ENCODE peak calls at places on chromosomes 5 and 9, in five cellular contexts. W is K562, S is A549, O is HepG2, H is GM12878. X is an unnamed sample.

GRCh38 chr9:24464321-24464951 is 81.3 kb downstream of the IZUMO3 start:
- DNase-seq in H (no peak), S (no peak), W (no peak), O (no peak), X (peak; percentile 47)

GRCh38 chr9:95336281-95336680 is 18.8 kb upstream of the FANCC start:
- DNase-seq in W (no peak), S (peak; percentile 49), H (no peak), O (peak; percentile 30), X (no peak)

GRCh38 chr9:4596165-4596922 is 65.8 kb upstream of the PLPP6 start:
- DNase-seq in S (no peak), O (no peak), H (peak; percentile 5), W (no peak), X (no peak)

GRCh38 chr9:26947736-26948135 is 694 bp upstream of the PLAA start:
- DNase-seq in O (no peak), H (no peak), S (no peak), W (no peak), X (no peak)

GRCh38 chr5:180346358-180346757 is 6.8 kb downstream of the GFPT2 start:
- DNase-seq in O (no peak), W (no peak), S (no peak), H (no peak), X (no peak)

GRCh38 chr5:56003179-56003578 is 8.4 kb upstream of the IL6ST start:
- DNase-seq in O (peak; percentile 90), W (no peak), H (no peak), S (peak; percentile 92), X (no peak)

GRCh38 chr5:110087829-110088228 is 398.1 kb downstream of the MAN2A1 start:
- DNase-seq in W (no peak), S (no peak), H (no peak), O (peak; percentile 38), X (no peak)

GRCh38 chr5:113487411-113487778 is 858 bp downstream of the MCC start:
- DNase-seq in H (no peak), W (no peak), S (peak; percentile 3), O (no peak), X (no peak)

GRCh38 chr9:2321523-2322148 is 300.0 kb upstream of the VLDLR start:
- DNase-seq in O (no peak), S (no peak), W (no peak), H (no peak), X (no peak)

GRCh38 chr5:148976569-148977321 is 86.1 kb downstream of the SH3TC2 start:
- DNase-seq in S (no peak), H (no peak), O (no peak), W (no peak), X (no peak)

GRCh38 chr5:37663538-37663937 is 176.3 kb downstream of the GDNF start:
- DNase-seq in W (no peak), H (no peak), O (no peak), S (no peak), X (no peak)

GRCh38 chr9:134214766-134215394 is 50.5 kb upstream of the RNU6ATAC start:
- DNase-seq in S (no peak), W (no peak), H (no peak), O (peak; percentile 19), X (no peak)

GRCh38 chr9:26524225-26524624 is 368.4 kb downstream of the CAAP1 start:
- DNase-seq in S (no peak), O (no peak), H (no peak), W (no peak), X (no peak)

GRCh38 chr9:95363051-95363841 is 45.7 kb upstream of the FANCC start:
- DNase-seq in H (no peak), O (no peak), W (no peak), S (no peak), X (no peak)

GRCh38 chr5:173840111-173840983 is 47.8 kb upstream of the CPEB4 start:
- DNase-seq in W (no peak), S (no peak), O (no peak), H (no peak), X (no peak)

GRCh38 chr5:101370240-101370639 is 467.2 kb upstream of the ST8SIA4 start:
- DNase-seq in H (no peak), S (no peak), W (no peak), O (no peak), X (no peak)

GRCh38 chr5:2714026-2714425 is 37.5 kb downstream of the IRX2 start:
- DNase-seq in O (no peak), W (no peak), S (no peak), H (no peak), X (no peak)

GRCh38 chr5:9361835-9362234 is 184.0 kb downstream of the SEMA5A start:
- DNase-seq in W (peak; percentile 58), O (peak; percentile 54), H (peak; percentile 96), S (peak; percentile 66), X (peak; percentile 83)

GRCh38 chr5:158881076-158881880 is 218.4 kb downstream of the EBF1 start:
- DNase-seq in S (no peak), W (no peak), H (no peak), O (no peak), X (no peak)

GRCh38 chr5:164345173-164345572 is 839.8 kb downstream of the MAT2B start:
- DNase-seq in S (no peak), O (no peak), W (no peak), H (no peak), X (no peak)

GRCh38 chr5:88665750-88666215 is 217.2 kb downstream of the MEF2C start:
- DNase-seq in W (no peak), O (no peak), H (no peak), S (no peak), X (no peak)

GRCh38 chr5:149271717-149272558 is at the start of gene AFAP1L1:
- DNase-seq in H (no peak), W (no peak), S (peak; percentile 57), O (peak; percentile 6), X (peak; percentile 71)

GRCh38 chr5:132457371-132458225 is 33.0 kb downstream of the IRF1 start:
- DNase-seq in O (peak; percentile 23), H (no peak), S (no peak), W (no peak), X (no peak)

GRCh38 chr5:74055446-74056097 is 429.6 kb downstream of the ARHGEF28 start:
- DNase-seq in O (no peak), W (no peak), S (no peak), H (no peak), X (no peak)
- TF ChIP-seq HDAC2 in O (no peak), W (no peak), S (no peak), H (no peak), X (no peak)

GRCh38 chr9:18441245-18441644 is 32.7 kb upstream of the ADAMTSL1 start:
- DNase-seq in S (no peak), O (no peak), H (no peak), W (no peak), X (no peak)

GRCh38 chr9:18447131-18447530 is 26.8 kb upstream of the ADAMTSL1 start:
- DNase-seq in H (no peak), O (no peak), W (no peak), S (no peak), X (no peak)

GRCh38 chr9:18438300-18438925 is 35.5 kb upstream of the ADAMTSL1 start:
- DNase-seq in O (no peak), H (no peak), S (no peak), W (no peak), X (peak; percentile 25)

GRCh38 chr9:18438951-18439350 is 35.0 kb upstream of the ADAMTSL1 start:
- DNase-seq in H (no peak), W (no peak), S (no peak), O (no peak), X (no peak)

DNA sequence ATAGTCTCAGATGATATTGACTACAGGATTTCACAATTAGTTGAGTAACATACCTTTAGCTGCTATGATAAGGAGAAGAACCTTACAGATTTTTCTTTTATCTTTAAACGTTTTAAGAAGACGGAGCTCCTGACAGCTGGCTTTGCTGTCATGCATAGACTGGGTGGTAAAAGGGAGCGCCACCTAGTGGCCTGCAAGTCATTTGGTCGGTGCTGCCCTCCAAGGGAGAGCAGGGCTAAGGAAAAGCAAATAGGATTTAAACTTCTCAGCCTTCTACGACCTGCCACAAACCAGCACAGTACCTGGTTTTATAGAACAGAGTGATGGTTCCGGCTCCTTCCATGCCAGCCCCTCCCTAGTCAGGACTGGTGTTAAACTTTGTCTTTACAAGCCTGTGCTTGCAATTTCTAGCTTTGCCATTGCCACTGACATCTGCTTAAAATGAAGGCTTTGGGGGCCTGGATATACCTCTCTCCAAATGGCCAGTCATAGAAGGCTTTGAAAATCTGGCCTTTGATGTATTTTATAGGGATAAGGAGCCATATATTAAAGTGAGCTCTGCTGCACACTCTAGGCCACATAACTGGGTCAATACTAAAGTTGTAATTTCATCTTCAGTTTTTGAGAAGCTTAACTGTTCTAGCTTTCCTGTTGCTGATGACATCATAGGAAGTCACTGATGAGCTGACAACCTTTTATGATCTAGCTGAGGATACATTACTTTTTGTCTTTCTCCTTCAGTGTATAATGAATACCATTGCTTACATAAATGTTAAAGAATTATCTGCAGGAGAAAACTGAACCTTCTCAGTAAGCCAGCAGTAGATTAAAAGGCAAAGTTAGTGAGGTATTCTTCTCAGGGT is 31.1 kb upstream of the ADAMTSL1 start:
- DNase-seq in O (peak; percentile 49), H (no peak), W (peak; percentile 17), S (peak; percentile 77), X (peak; percentile 70)
- TF ChIP-seq HDAC2 in O (no peak), H (no peak), W (no peak), S (no peak), X (no peak)

GRCh38 chr5:57804500-57804899 is 321.9 kb upstream of the ACTBL2 start:
- DNase-seq in H (no peak), O (no peak), S (no peak), W (no peak), X (no peak)

GRCh38 chr5:57802131-57802530 is 319.5 kb upstream of the ACTBL2 start:
- DNase-seq in S (no peak), W (no peak), O (no peak), H (no peak), X (no peak)

GRCh38 chr5:57805732-57806131 is 323.1 kb upstream of the ACTBL2 start:
- DNase-seq in H (no peak), S (no peak), O (no peak), W (no peak), X (no peak)

GRCh38 chr5:57805170-57805569 is 322.6 kb upstream of the ACTBL2 start:
- DNase-seq in W (no peak), O (no peak), S (no peak), H (no peak), X (no peak)

GRCh38 chr5:57804007-57804444 is 321.4 kb upstream of the ACTBL2 start:
- DNase-seq in W (no peak), O (no peak), H (no peak), S (no peak), X (no peak)
- TF ChIP-seq HDAC2 in W (no peak), O (no peak), H (no peak), S (no peak), X (no peak)

GRCh38 chr9:74963043-74963442 is 10.3 kb upstream of the C9orf40 start:
- DNase-seq in O (no peak), W (no peak), S (no peak), H (no peak), X (no peak)
- TF ChIP-seq HDAC2 in O (no peak), W (no peak), S (no peak), H (no peak), X (no peak)

DNA sequence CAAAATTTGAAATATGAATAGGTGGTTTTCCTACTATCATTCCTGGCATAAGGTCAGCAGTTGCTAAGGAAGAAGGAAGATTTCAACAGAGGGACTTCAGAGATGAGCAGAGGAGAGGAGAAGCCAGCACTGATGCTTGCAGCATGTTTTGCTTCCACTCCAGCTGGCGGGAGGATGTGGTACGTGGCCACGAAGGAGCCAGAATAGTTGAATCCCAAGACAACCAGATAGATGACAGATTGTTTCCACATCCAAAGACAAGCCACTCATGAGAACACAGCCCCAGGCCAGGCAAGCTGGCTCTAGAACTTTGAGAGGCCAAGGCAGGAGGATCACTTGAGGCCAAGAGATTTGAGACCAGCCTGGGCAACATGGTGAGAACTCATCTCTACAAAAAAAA is 15.1 kb downstream of the TIMD4 start:
- DNase-seq in O (no peak), W (no peak), H (no peak), S (no peak), X (no peak)
- TF ChIP-seq HDAC2 in O (no peak), W (no peak), H (no peak), S (no peak), X (no peak)